ENCODE peak calls at places on chromosomes 13 and 19, in six cellular contexts. One of them, this sample, is unnamed.

GRCh38 chr13:113050856-113051431 is 54.6 kb upstream of the F7 start:
- DNase-seq in G401: peak
- DNase-seq in cardiac muscle cell: no peak
- DNase-seq in T47D: no peak
- DNase-seq in PC-9: no peak
- DNase-seq in activated CD4-positive, alpha-beta T cell treated with anti-CD3 and anti-CD28 coated beads, Interleukin-2, amount 10 ng/mL, durations not matched to agents 7 days and 5 days: no peak
- DNase-seq in this sample: peak

GRCh38 chr13:109323338-109323737 is 463.0 kb downstream of the IRS2 start:
- DNase-seq in T47D: no peak
- DNase-seq in cardiac muscle cell: no peak
- DNase-seq in PC-9: no peak
- DNase-seq in activated CD4-positive, alpha-beta T cell treated with anti-CD3 and anti-CD28 coated beads, Interleukin-2, amount 10 ng/mL, durations not matched to agents 7 days and 5 days: no peak
- DNase-seq in G401: no peak
- DNase-seq in this sample: no peak

GRCh38 chr19:31826325-31826724 is 477.1 kb upstream of the TSHZ3 start:
- DNase-seq in PC-9: no peak
- DNase-seq in activated CD4-positive, alpha-beta T cell treated with anti-CD3 and anti-CD28 coated beads, Interleukin-2, amount 10 ng/mL, durations not matched to agents 7 days and 5 days: no peak
- DNase-seq in T47D: no peak
- DNase-seq in G401: no peak
- DNase-seq in cardiac muscle cell: no peak
- DNase-seq in this sample: no peak

GRCh38 chr13:60226507-60226906 is 62.8 kb upstream of the DIAPH3 start:
- DNase-seq in activated CD4-positive, alpha-beta T cell treated with anti-CD3 and anti-CD28 coated beads, Interleukin-2, amount 10 ng/mL, durations not matched to agents 7 days and 5 days: no peak
- DNase-seq in cardiac muscle cell: peak
- DNase-seq in G401: peak
- DNase-seq in PC-9: peak
- DNase-seq in T47D: peak
- DNase-seq in this sample: no peak

GRCh38 chr13:112940236-112940635 is 28.8 kb upstream of the MCF2L start:
- DNase-seq in cardiac muscle cell: no peak
- DNase-seq in activated CD4-positive, alpha-beta T cell treated with anti-CD3 and anti-CD28 coated beads, Interleukin-2, amount 10 ng/mL, durations not matched to agents 7 days and 5 days: no peak
- DNase-seq in G401: peak
- DNase-seq in PC-9: no peak
- DNase-seq in T47D: no peak
- DNase-seq in this sample: peak

GRCh38 chr19:46181386-46181774 is 33.3 kb downstream of the IGFL2 start:
- DNase-seq in T47D: no peak
- DNase-seq in G401: no peak
- DNase-seq in PC-9: no peak
- DNase-seq in activated CD4-positive, alpha-beta T cell treated with anti-CD3 and anti-CD28 coated beads, Interleukin-2, amount 10 ng/mL, durations not matched to agents 7 days and 5 days: no peak
- DNase-seq in cardiac muscle cell: peak
- DNase-seq in this sample: no peak

GRCh38 chr13:111383591-111384440 is 63.4 kb downstream of the TEX29 start:
- DNase-seq in cardiac muscle cell: no peak
- DNase-seq in activated CD4-positive, alpha-beta T cell treated with anti-CD3 and anti-CD28 coated beads, Interleukin-2, amount 10 ng/mL, durations not matched to agents 7 days and 5 days: no peak
- DNase-seq in G401: no peak
- DNase-seq in PC-9: no peak
- DNase-seq in T47D: no peak
- DNase-seq in this sample: no peak

GRCh38 chr13:45544520-45544919 is 71.0 kb downstream of the ERICH6B start:
- DNase-seq in PC-9: no peak
- DNase-seq in G401: no peak
- DNase-seq in T47D: no peak
- DNase-seq in activated CD4-positive, alpha-beta T cell treated with anti-CD3 and anti-CD28 coated beads, Interleukin-2, amount 10 ng/mL, durations not matched to agents 7 days and 5 days: no peak
- DNase-seq in cardiac muscle cell: no peak
- DNase-seq in this sample: no peak

GRCh38 chr19:18074192-18074591 is 12.5 kb downstream of the IL12RB1 start:
- DNase-seq in T47D: no peak
- DNase-seq in PC-9: no peak
- DNase-seq in activated CD4-positive, alpha-beta T cell treated with anti-CD3 and anti-CD28 coated beads, Interleukin-2, amount 10 ng/mL, durations not matched to agents 7 days and 5 days: no peak
- DNase-seq in cardiac muscle cell: no peak
- DNase-seq in G401: no peak
- DNase-seq in this sample: no peak

GRCh38 chr19:2820112-2820702 is 539 bp downstream of the ZNF554 start:
- DNase-seq in activated CD4-positive, alpha-beta T cell treated with anti-CD3 and anti-CD28 coated beads, Interleukin-2, amount 10 ng/mL, durations not matched to agents 7 days and 5 days: peak
- DNase-seq in G401: no peak
- DNase-seq in T47D: no peak
- DNase-seq in PC-9: peak
- DNase-seq in cardiac muscle cell: no peak
- DNase-seq in this sample: peak

GRCh38 chr13:44842158-44842557 is 147.1 kb downstream of the NUFIP1 start:
- DNase-seq in G401: no peak
- DNase-seq in T47D: no peak
- DNase-seq in cardiac muscle cell: peak
- DNase-seq in PC-9: no peak
- DNase-seq in activated CD4-positive, alpha-beta T cell treated with anti-CD3 and anti-CD28 coated beads, Interleukin-2, amount 10 ng/mL, durations not matched to agents 7 days and 5 days: no peak
- DNase-seq in this sample: no peak

GRCh38 chr19:17511724-17512573 is 500 bp downstream of the PGLS start:
- DNase-seq in activated CD4-positive, alpha-beta T cell treated with anti-CD3 and anti-CD28 coated beads, Interleukin-2, amount 10 ng/mL, durations not matched to agents 7 days and 5 days: peak
- DNase-seq in cardiac muscle cell: peak
- DNase-seq in T47D: peak
- DNase-seq in G401: peak
- DNase-seq in PC-9: peak
- DNase-seq in this sample: peak

GRCh38 chr19:17281391-17282304 is at the start of gene ANKLE1:
- DNase-seq in G401: no peak
- DNase-seq in cardiac muscle cell: peak
- DNase-seq in PC-9: no peak
- DNase-seq in activated CD4-positive, alpha-beta T cell treated with anti-CD3 and anti-CD28 coated beads, Interleukin-2, amount 10 ng/mL, durations not matched to agents 7 days and 5 days: no peak
- DNase-seq in T47D: no peak
- DNase-seq in this sample: peak

GRCh38 chr13:40430234-40430633 is 236.2 kb downstream of the FOXO1 start:
- DNase-seq in cardiac muscle cell: no peak
- DNase-seq in PC-9: no peak
- DNase-seq in activated CD4-positive, alpha-beta T cell treated with anti-CD3 and anti-CD28 coated beads, Interleukin-2, amount 10 ng/mL, durations not matched to agents 7 days and 5 days: no peak
- DNase-seq in G401: peak
- DNase-seq in T47D: no peak
- DNase-seq in this sample: peak

GRCh38 chr13:113066746-113067145 is 38.8 kb upstream of the F7 start:
- DNase-seq in activated CD4-positive, alpha-beta T cell treated with anti-CD3 and anti-CD28 coated beads, Interleukin-2, amount 10 ng/mL, durations not matched to agents 7 days and 5 days: no peak
- DNase-seq in G401: no peak
- DNase-seq in cardiac muscle cell: no peak
- DNase-seq in T47D: no peak
- DNase-seq in PC-9: no peak
- DNase-seq in this sample: no peak

GRCh38 chr19:42111384-42111783 is 20.9 kb downstream of the POU2F2 start:
- DNase-seq in T47D: no peak
- DNase-seq in activated CD4-positive, alpha-beta T cell treated with anti-CD3 and anti-CD28 coated beads, Interleukin-2, amount 10 ng/mL, durations not matched to agents 7 days and 5 days: no peak
- DNase-seq in PC-9: no peak
- DNase-seq in G401: no peak
- DNase-seq in cardiac muscle cell: peak
- DNase-seq in this sample: no peak

GRCh38 chr19:10138879-10139795 is 19.4 kb upstream of the EIF3G start:
- DNase-seq in G401: no peak
- DNase-seq in activated CD4-positive, alpha-beta T cell treated with anti-CD3 and anti-CD28 coated beads, Interleukin-2, amount 10 ng/mL, durations not matched to agents 7 days and 5 days: no peak
- DNase-seq in PC-9: no peak
- DNase-seq in T47D: no peak
- DNase-seq in cardiac muscle cell: no peak
- DNase-seq in this sample: no peak

GRCh38 chr13:79581870-79582315 is 100.9 kb downstream of the NDFIP2 start:
- DNase-seq in G401: no peak
- DNase-seq in T47D: no peak
- DNase-seq in cardiac muscle cell: peak
- DNase-seq in activated CD4-positive, alpha-beta T cell treated with anti-CD3 and anti-CD28 coated beads, Interleukin-2, amount 10 ng/mL, durations not matched to agents 7 days and 5 days: no peak
- DNase-seq in PC-9: peak
- DNase-seq in this sample: no peak

GRCh38 chr19:34217952-34218817 is 36.2 kb upstream of the GARRE1 start:
- DNase-seq in G401: no peak
- DNase-seq in activated CD4-positive, alpha-beta T cell treated with anti-CD3 and anti-CD28 coated beads, Interleukin-2, amount 10 ng/mL, durations not matched to agents 7 days and 5 days: peak
- DNase-seq in PC-9: peak
- DNase-seq in cardiac muscle cell: peak
- DNase-seq in T47D: no peak
- DNase-seq in this sample: no peak

GRCh38 chr19:45187421-45188100 is 9.0 kb downstream of the BLOC1S3 start:
- DNase-seq in G401: peak
- DNase-seq in activated CD4-positive, alpha-beta T cell treated with anti-CD3 and anti-CD28 coated beads, Interleukin-2, amount 10 ng/mL, durations not matched to agents 7 days and 5 days: peak
- DNase-seq in T47D: no peak
- DNase-seq in PC-9: peak
- DNase-seq in cardiac muscle cell: no peak
- DNase-seq in this sample: peak